ENCODE peak calls at places on chromosomes 16 and 17, in eight cellular contexts. A is pancreas; Z is Peyer's patch; Q is tibial artery; U is cardiac muscle cell; R is AG10803; D is GM23248; O is CD8-positive, alpha-beta memory T cell. F is an unnamed sample.

GRCh38 chr16:17273142-17273561 is 197.6 kb downstream of the XYLT1 start:
- DNase-seq in A (no peak), Z (no peak), Q (peak; percentile 41), U (no peak), R (peak; percentile 94), D (peak; percentile 97), O (no peak), F (no peak)

GRCh38 chr16:50530277-50531236 is 17.6 kb upstream of the NKD1 start:
- DNase-seq in A (peak; percentile 84), Z (no peak), Q (no peak), U (no peak), R (no peak), D (no peak), O (no peak), F (peak; percentile 61)

GRCh38 chr17:79842656-79843474 is 3.6 kb upstream of the CBX4 start:
- DNase-seq in A (no peak), Z (no peak), Q (no peak), U (no peak), R (no peak), D (peak; percentile 38), O (no peak), F (no peak)

GRCh38 chr17:44904001-44904984 is 5.0 kb upstream of the EFTUD2 start:
- DNase-seq in A (peak; percentile 51), Z (no peak), Q (no peak), U (no peak), R (no peak), D (no peak), O (no peak), F (no peak)

GRCh38 chr16:23026777-23027362 is 122.4 kb downstream of the USP31 start:
- DNase-seq in A (no peak), Z (no peak), Q (no peak), U (peak; percentile 79), R (peak; percentile 11), D (peak; percentile 41), O (no peak), F (no peak)

GRCh38 chr17:50148226-50149098 is 2.0 kb downstream of the PPP1R9B start:
- DNase-seq in A (peak; percentile 85), Z (peak; percentile 90), Q (peak; percentile 70), U (no peak), R (peak; percentile 31), D (peak; percentile 70), O (peak; percentile 78), F (peak; percentile 71)

GRCh38 chr17:44383363-44383762 is 6.1 kb downstream of the ITGA2B start:
- DNase-seq in A (peak; percentile 52), Z (no peak), Q (no peak), U (no peak), R (no peak), D (no peak), O (no peak), F (no peak)

GRCh38 chr17:37742762-37743611 is 1.9 kb downstream of the HNF1B start:
- DNase-seq in A (peak; percentile 74), Z (no peak), Q (no peak), U (peak; percentile 34), R (no peak), D (peak; percentile 29), O (no peak), F (no peak)

GRCh38 chr17:73292031-73292531 is 19.7 kb downstream of the CDC42EP4 start:
- DNase-seq in A (peak; percentile 79), Z (no peak), Q (peak; percentile 75), U (no peak), R (peak; percentile 58), D (peak; percentile 83), O (no peak), F (no peak)

GRCh38 chr17:73288534-73289302 is 23.1 kb downstream of the CDC42EP4 start:
- DNase-seq in A (peak; percentile 93), Z (no peak), Q (peak; percentile 44), U (no peak), R (no peak), D (no peak), O (no peak), F (peak; percentile 51)

GRCh38 chr17:73289549-73290254 is 22.1 kb downstream of the CDC42EP4 start:
- DNase-seq in A (peak; percentile 24), Z (no peak), Q (no peak), U (no peak), R (no peak), D (no peak), O (no peak), F (no peak)

GRCh38 chr17:73291260-73291801 is 20.5 kb downstream of the CDC42EP4 start:
- DNase-seq in A (peak; percentile 65), Z (no peak), Q (peak; percentile 86), U (no peak), R (peak; percentile 91), D (peak; percentile 97), O (no peak), F (peak; percentile 80)

DNA sequence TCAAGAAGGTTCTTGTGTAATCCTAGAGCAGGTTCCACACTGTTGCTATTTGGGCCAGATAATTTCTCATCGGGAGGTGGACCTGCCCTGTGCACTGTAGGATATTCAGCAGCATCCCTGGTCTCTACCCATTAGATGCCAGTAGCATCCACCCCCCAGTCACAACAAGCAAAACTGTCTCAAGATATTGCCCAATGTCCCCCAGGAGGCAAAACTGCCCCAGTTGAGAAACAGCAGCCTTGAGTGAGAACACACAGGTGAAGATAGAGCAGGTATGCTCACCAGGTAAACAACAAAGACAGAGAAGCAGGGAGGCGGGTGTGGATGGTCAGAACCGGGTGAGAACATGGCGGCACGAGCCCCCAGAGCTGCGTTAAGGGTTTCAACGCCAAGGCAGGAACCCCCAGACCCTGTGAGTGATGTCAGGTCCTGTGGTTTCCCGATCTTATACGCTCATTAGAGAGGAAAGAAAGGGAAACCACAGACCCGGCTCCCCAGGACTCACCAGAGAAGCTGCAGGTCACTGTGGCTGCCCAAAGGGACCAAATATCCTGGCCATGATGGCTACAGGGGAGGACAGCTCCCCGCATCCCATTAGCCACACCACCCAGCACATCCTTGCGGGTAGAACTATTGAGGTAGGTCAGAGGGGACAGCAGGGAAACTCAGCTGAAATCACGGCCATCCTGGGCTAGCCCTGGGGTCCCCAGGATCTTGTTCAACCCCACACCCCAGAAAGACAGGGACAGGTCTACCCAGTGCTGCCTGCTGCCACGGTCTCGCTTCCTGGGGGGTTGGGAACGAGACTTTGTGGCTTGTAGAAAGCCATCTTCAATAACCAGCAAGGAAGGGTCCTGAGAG is 21.2 kb downstream of the CDC42EP4 start:
- DNase-seq in A (peak; percentile 52), Z (no peak), Q (no peak), U (no peak), R (no peak), D (no peak), O (no peak), F (no peak)
- H3K4me3 ChIP-seq in A (no peak overlapping the region), Z (no peak overlapping the region), Q (no peak overlapping the region), U (no peak overlapping the region), R (no peak overlapping the region), D (peak overlapping the region; percentile 5), O (no peak overlapping the region), F (no peak overlapping the region)

GRCh38 chr17:48605409-48605864 is 651 bp upstream of the HOXB6 start:
- DNase-seq in A (no peak), Z (no peak), Q (no peak), U (no peak), R (no peak), D (no peak), O (no peak), F (no peak)

GRCh38 chr17:48603959-48604769 is 622 bp downstream of the HOXB6 start:
- DNase-seq in A (no peak), Z (no peak), Q (no peak), U (no peak), R (no peak), D (peak; percentile 73), O (no peak), F (no peak)

GRCh38 chr17:48606892-48607241 is 2.1 kb upstream of the HOXB6 start:
- DNase-seq in A (no peak), Z (no peak), Q (no peak), U (no peak), R (no peak), D (no peak), O (no peak), F (no peak)

GRCh38 chr17:48604770-48605329 is at the start of gene HOXB6:
- DNase-seq in A (no peak), Z (no peak), Q (no peak), U (no peak), R (peak; percentile 78), D (peak; percentile 74), O (no peak), F (no peak)

DNA sequence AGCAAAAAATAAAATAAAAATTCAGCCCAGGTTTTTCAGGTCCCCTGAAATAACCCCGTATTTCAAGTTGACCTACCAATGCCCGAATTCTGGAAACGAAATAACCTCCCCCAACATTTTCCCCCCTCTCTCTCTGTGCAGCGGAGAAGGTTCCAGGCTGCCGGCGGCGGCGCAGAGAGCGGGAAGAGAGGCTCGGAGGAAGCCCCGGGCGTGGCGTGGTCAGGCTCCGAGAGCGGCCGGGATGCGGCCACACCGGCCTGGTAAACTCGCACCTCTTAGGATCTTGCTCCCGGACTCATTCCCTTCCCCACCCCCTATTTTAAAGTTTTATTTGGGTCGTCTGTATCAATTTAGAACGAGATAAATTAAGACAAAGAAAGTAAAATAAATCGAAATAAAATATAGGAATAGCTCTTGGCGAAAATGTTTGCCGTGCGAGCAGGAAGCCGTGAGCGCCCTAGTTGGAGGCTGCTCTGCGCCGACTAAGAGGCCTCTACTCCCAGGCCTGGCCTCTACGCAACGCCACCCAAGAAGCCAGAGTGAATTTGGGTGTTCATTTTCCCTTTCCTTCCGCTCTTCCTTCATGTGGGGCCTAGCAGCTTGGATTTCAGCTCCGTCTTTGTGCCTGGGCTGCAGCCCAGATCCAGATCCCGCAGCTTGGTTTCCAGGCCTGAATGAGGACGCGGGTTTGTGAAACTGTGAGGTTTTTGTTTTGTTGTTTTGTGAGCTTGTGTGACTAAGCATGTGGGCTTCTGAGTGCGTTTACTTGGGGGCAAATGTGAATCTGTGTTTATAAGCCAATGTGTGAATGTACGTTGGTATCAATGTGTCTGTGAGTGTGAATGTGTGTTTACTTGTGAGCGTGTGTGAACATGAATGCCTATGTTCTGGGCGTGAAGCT is 1.5 kb upstream of the HOXB6 start:
- DNase-seq in A (no peak), Z (no peak), Q (no peak), U (no peak), R (no peak), D (no peak), O (no peak), F (no peak)
- H3K4me3 ChIP-seq in A (no peak overlapping the region), Z (no peak overlapping the region), Q (no peak overlapping the region), U (no peak overlapping the region), R (peak overlapping the region; percentile 36), D (no peak overlapping the region), O (no peak overlapping the region), F (no peak overlapping the region)

GRCh38 chr17:35119370-35120185 is at the start of gene RAD51D:
- DNase-seq in A (peak; percentile 89), Z (peak; percentile 77), Q (peak; percentile 57), U (peak; percentile 89), R (peak; percentile 56), D (peak; percentile 86), O (peak; percentile 81), F (peak; percentile 70)

GRCh38 chr17:35116845-35117244 is 2.8 kb downstream of the RAD51D start:
- DNase-seq in A (no peak), Z (no peak), Q (no peak), U (no peak), R (no peak), D (no peak), O (no peak), F (no peak)

GRCh38 chr17:35121315-35121714 is at the start of gene FNDC8:
- DNase-seq in A (no peak), Z (no peak), Q (no peak), U (no peak), R (no peak), D (no peak), O (no peak), F (no peak)

GRCh38 chr17:35117984-35118383 is 1.7 kb downstream of the RAD51D start:
- DNase-seq in A (no peak), Z (no peak), Q (no peak), U (no peak), R (peak; percentile 45), D (peak; percentile 59), O (no peak), F (no peak)
- H3K4me3 ChIP-seq in A (no peak overlapping the region), Z (no peak overlapping the region), Q (no peak overlapping the region), U (no peak overlapping the region), R (no peak overlapping the region), D (no peak overlapping the region), O (no peak overlapping the region), F (no peak overlapping the region)

GRCh38 chr17:15354256-15354655 is 12.9 kb upstream of the TEKT3 start:
- DNase-seq in A (no peak), Z (no peak), Q (no peak), U (no peak), R (no peak), D (no peak), O (no peak), F (no peak)
- H3K4me3 ChIP-seq in A (no peak overlapping the region), Z (no peak overlapping the region), Q (no peak overlapping the region), U (no peak overlapping the region), R (no peak overlapping the region), D (no peak overlapping the region), O (no peak overlapping the region), F (no peak overlapping the region)

F was measured in lung.